ENCODE peak calls at places on chromosomes 16 and 17, in nine cellular contexts. W is heart left ventricle; X is effector memory CD4-positive, alpha-beta T cell; H is stimulated activated CD4-positive, alpha-beta T cell treated with anti-CD3 and anti-CD28 coated beads, Interleukin-1b, Interleukin-23, amount 100 ng/mL, for 1 hour; O is A549; T is adrenal gland; E is hippocampal formation; C is stimulated activated CD8-positive, alpha-beta memory T cell treated with anti-CD3 and anti-CD28 coated beads, Interleukin-7, amount 100 ng/mL, for 24 hours; L is SK-MEL-5. K is an unnamed sample.

GRCh38 chr17:13970531-13970930 is 98.8 kb upstream of the COX10 start:
- DNase-seq in L (no peak), E (no peak), H (no peak), W (no peak), C (no peak), X (no peak), O (no peak), T (no peak), K (no peak)

GRCh38 chr16:86590501-86591144 is 12.3 kb downstream of the FOXL1 start:
- DNase-seq in W (no peak), X (no peak), T (peak), E (no peak), H (no peak), C (no peak), O (no peak), L (no peak), K (no peak)

GRCh38 chr16:68384293-68385255 is 63.7 kb downstream of the SMPD3 start:
- DNase-seq in X (no peak), T (no peak), O (no peak), H (no peak), E (no peak), W (no peak), L (no peak), C (no peak), K (no peak)

GRCh38 chr16:22898874-22899348 is 84.9 kb downstream of the HS3ST2 start:
- DNase-seq in W (peak), X (no peak), L (peak), O (peak), H (peak), E (peak), C (peak), T (peak), K (peak)

GRCh38 chr16:70688266-70688742 is 2.5 kb upstream of the MTSS2 start:
- DNase-seq in X (no peak), W (peak), L (no peak), E (peak), T (no peak), O (no peak), H (no peak), C (no peak), K (no peak)

GRCh38 chr16:56198755-56199114 is 7.4 kb downstream of the GNAO1 start:
- DNase-seq in W (no peak), X (no peak), E (no peak), T (no peak), C (no peak), H (no peak), O (no peak), L (no peak), K (no peak)

GRCh38 chr16:2904100-2904921 is 7.4 kb upstream of the FLYWCH1 start:
- DNase-seq in O (peak), C (peak), T (peak), X (peak), W (peak), E (peak), L (peak), H (no peak), K (no peak)

GRCh38 chr16:73048292-73049050 is 543 bp upstream of the ZFHX3 start:
- DNase-seq in T (peak), X (no peak), L (no peak), C (no peak), O (no peak), W (peak), E (no peak), H (no peak), K (no peak)

GRCh38 chr16:10979717-10980601 is 35.6 kb downstream of the CLEC16A start:
- DNase-seq in X (no peak), C (no peak), T (no peak), H (no peak), O (no peak), W (no peak), L (no peak), E (peak), K (no peak)

GRCh38 chr17:59623151-59623550 is 3.5 kb downstream of the CLTC start:
- DNase-seq in T (no peak), E (no peak), L (no peak), X (no peak), H (no peak), O (no peak), W (no peak), C (no peak), K (no peak)

GRCh38 chr17:55157165-55157564 is 107.6 kb upstream of the HLF start:
- DNase-seq in L (no peak), X (no peak), O (no peak), T (peak), C (no peak), E (no peak), W (no peak), H (no peak), K (no peak)

GRCh38 chr17:63039899-63040602 is 74.0 kb downstream of the TANC2 start:
- DNase-seq in E (no peak), O (peak), L (no peak), X (no peak), T (no peak), W (no peak), H (no peak), C (no peak), K (no peak)

GRCh38 chr16:49617016-49617569 is 238.8 kb downstream of the ZNF423 start:
- DNase-seq in O (no peak), C (no peak), T (peak), X (no peak), E (no peak), W (no peak), H (no peak), L (no peak), K (no peak)

K was measured in Panc1.